ENCODE peak calls at places on chromosome 1, in eight cellular contexts. One of them, this sample, is unnamed.

GRCh38 chr1:35615440-35615839 is 25.9 kb downstream of the PSMB2 start:
- DNase-seq in HepG2: no peak
- DNase-seq in H9: no peak
- DNase-seq in HCT116: no peak
- DNase-seq in GM23338: no peak
- DNase-seq in mesendoderm: peak; percentile 52
- DNase-seq in fibroblast of lung: no peak
- DNase-seq in neural progenitor cell: no peak
- DNase-seq in this sample: no peak

GRCh38 chr1:206699626-206700025 is 14.9 kb downstream of the MAPKAPK2 start:
- DNase-seq in GM23338: no peak
- DNase-seq in mesendoderm: no peak
- DNase-seq in neural progenitor cell: no peak
- DNase-seq in H9: no peak
- DNase-seq in HepG2: peak; percentile 74
- DNase-seq in fibroblast of lung: peak; percentile 78
- DNase-seq in HCT116: no peak
- DNase-seq in this sample: no peak

GRCh38 chr1:175338447-175339135 is 146.0 kb upstream of the KIAA0040 start:
- DNase-seq in H9: peak; percentile 85
- DNase-seq in mesendoderm: peak; percentile 80
- DNase-seq in HepG2: peak; percentile 3
- DNase-seq in HCT116: peak; percentile 42
- DNase-seq in fibroblast of lung: no peak
- DNase-seq in GM23338: peak; percentile 87
- DNase-seq in neural progenitor cell: peak; percentile 73
- DNase-seq in this sample: no peak

GRCh38 chr1:203665986-203666385 is 39.4 kb downstream of the ATP2B4 start:
- DNase-seq in fibroblast of lung: no peak
- DNase-seq in GM23338: no peak
- DNase-seq in mesendoderm: no peak
- DNase-seq in HCT116: no peak
- DNase-seq in HepG2: no peak
- DNase-seq in neural progenitor cell: no peak
- DNase-seq in H9: no peak
- DNase-seq in this sample: no peak

GRCh38 chr1:2023187-2023586 is 4.0 kb downstream of the GABRD start:
- DNase-seq in neural progenitor cell: no peak
- DNase-seq in mesendoderm: no peak
- DNase-seq in fibroblast of lung: no peak
- DNase-seq in HepG2: no peak
- DNase-seq in GM23338: no peak
- DNase-seq in HCT116: no peak
- DNase-seq in H9: no peak
- DNase-seq in this sample: no peak

GRCh38 chr1:10514490-10515235 is 39.9 kb downstream of the PEX14 start:
- DNase-seq in H9: no peak
- DNase-seq in mesendoderm: peak; percentile 82
- DNase-seq in fibroblast of lung: peak; percentile 51
- DNase-seq in neural progenitor cell: peak; percentile 76
- DNase-seq in HCT116: peak; percentile 29
- DNase-seq in GM23338: peak; percentile 83
- DNase-seq in HepG2: peak; percentile 47
- DNase-seq in this sample: peak; percentile 22

GRCh38 chr1:241408170-241408569 is 51.2 kb upstream of the RGS7 start:
- DNase-seq in HCT116: no peak
- DNase-seq in mesendoderm: peak; percentile 61
- DNase-seq in GM23338: peak; percentile 23
- DNase-seq in H9: no peak
- DNase-seq in fibroblast of lung: peak; percentile 54
- DNase-seq in neural progenitor cell: peak; percentile 11
- DNase-seq in HepG2: no peak
- DNase-seq in this sample: no peak

GRCh38 chr1:31593770-31594632 is 17.7 kb downstream of the TINAGL1 start:
- DNase-seq in H9: peak; percentile 88
- DNase-seq in neural progenitor cell: peak; percentile 82
- DNase-seq in GM23338: peak; percentile 94
- DNase-seq in mesendoderm: peak; percentile 87
- DNase-seq in fibroblast of lung: peak; percentile 76
- DNase-seq in HCT116: peak; percentile 68
- DNase-seq in HepG2: peak; percentile 62
- DNase-seq in this sample: peak; percentile 30

GRCh38 chr1:208203127-208203847 is 40.9 kb downstream of the PLXNA2 start:
- DNase-seq in GM23338: no peak
- DNase-seq in H9: no peak
- DNase-seq in fibroblast of lung: peak; percentile 58
- DNase-seq in neural progenitor cell: no peak
- DNase-seq in HCT116: no peak
- DNase-seq in mesendoderm: no peak
- DNase-seq in HepG2: peak; percentile 79
- DNase-seq in this sample: peak; percentile 84

GRCh38 chr1:23953020-23953419 is 6.6 kb upstream of the PNRC2 start:
- DNase-seq in GM23338: no peak
- DNase-seq in HepG2: peak; percentile 53
- DNase-seq in H9: no peak
- DNase-seq in HCT116: no peak
- DNase-seq in mesendoderm: no peak
- DNase-seq in neural progenitor cell: no peak
- DNase-seq in fibroblast of lung: no peak
- DNase-seq in this sample: no peak

GRCh38 chr1:61042679-61043009 is 39.7 kb upstream of the NFIA start:
- DNase-seq in fibroblast of lung: no peak
- DNase-seq in HCT116: no peak
- DNase-seq in HepG2: no peak
- DNase-seq in mesendoderm: no peak
- DNase-seq in H9: no peak
- DNase-seq in GM23338: no peak
- DNase-seq in neural progenitor cell: no peak
- DNase-seq in this sample: no peak
- H3K27ac ChIP-seq in fibroblast of lung: no peak overlapping the region
- H3K27ac ChIP-seq in HCT116: no peak overlapping the region
- H3K27ac ChIP-seq in HepG2: no peak overlapping the region
- H3K27ac ChIP-seq in mesendoderm: no peak overlapping the region
- H3K27ac ChIP-seq in H9: no peak overlapping the region
- H3K27ac ChIP-seq in GM23338: no peak overlapping the region
- H3K27ac ChIP-seq in neural progenitor cell: no peak overlapping the region
- H3K27ac ChIP-seq in this sample: no peak overlapping the region

GRCh38 chr1:43048601-43049011 is 89.9 kb upstream of the SLC2A1 start:
- DNase-seq in neural progenitor cell: no peak
- DNase-seq in GM23338: no peak
- DNase-seq in mesendoderm: peak; percentile 48
- DNase-seq in fibroblast of lung: no peak
- DNase-seq in H9: no peak
- DNase-seq in HepG2: no peak
- DNase-seq in HCT116: no peak
- DNase-seq in this sample: no peak

GRCh38 chr1:43049487-43049886 is 90.8 kb upstream of the SLC2A1 start:
- DNase-seq in HCT116: no peak
- DNase-seq in GM23338: no peak
- DNase-seq in mesendoderm: no peak
- DNase-seq in fibroblast of lung: no peak
- DNase-seq in neural progenitor cell: no peak
- DNase-seq in H9: no peak
- DNase-seq in HepG2: no peak
- DNase-seq in this sample: no peak

GRCh38 chr1:43044572-43045361 is 86.1 kb upstream of the SLC2A1 start:
- DNase-seq in fibroblast of lung: no peak
- DNase-seq in GM23338: no peak
- DNase-seq in HepG2: peak; percentile 84
- DNase-seq in HCT116: no peak
- DNase-seq in H9: no peak
- DNase-seq in mesendoderm: no peak
- DNase-seq in neural progenitor cell: no peak
- DNase-seq in this sample: no peak

GRCh38 chr1:43043695-43044094 is 85.0 kb upstream of the SLC2A1 start:
- DNase-seq in HepG2: no peak
- DNase-seq in HCT116: no peak
- DNase-seq in H9: no peak
- DNase-seq in mesendoderm: no peak
- DNase-seq in neural progenitor cell: no peak
- DNase-seq in fibroblast of lung: no peak
- DNase-seq in GM23338: no peak
- DNase-seq in this sample: no peak

GRCh38 chr1:43047135-43047534 is 88.5 kb upstream of the SLC2A1 start:
- DNase-seq in HepG2: no peak
- DNase-seq in mesendoderm: no peak
- DNase-seq in neural progenitor cell: no peak
- DNase-seq in GM23338: no peak
- DNase-seq in HCT116: no peak
- DNase-seq in H9: no peak
- DNase-seq in fibroblast of lung: no peak
- DNase-seq in this sample: no peak
- H3K27me3 ChIP-seq in HepG2: no peaks in the 10 kb centered on the region
- H3K27me3 ChIP-seq in mesendoderm: no peaks in the 10 kb centered on the region
- H3K27me3 ChIP-seq in neural progenitor cell: no peaks in the 10 kb centered on the region
- H3K27me3 ChIP-seq in GM23338: no peaks in the 10 kb centered on the region
- H3K27me3 ChIP-seq in HCT116: no peaks in the 10 kb centered on the region
- H3K27me3 ChIP-seq in H9: peaks cover 2% of the 10 kb centered on the region
- H3K27me3 ChIP-seq in fibroblast of lung: peaks cover 10% of the 10 kb centered on the region
- H3K27me3 ChIP-seq in this sample: no peaks in the 10 kb centered on the region

GRCh38 chr1:162165528-162165927 is 96.0 kb downstream of the NOS1AP start:
- DNase-seq in HCT116: no peak
- DNase-seq in neural progenitor cell: no peak
- DNase-seq in mesendoderm: no peak
- DNase-seq in HepG2: no peak
- DNase-seq in H9: no peak
- DNase-seq in GM23338: no peak
- DNase-seq in fibroblast of lung: no peak
- DNase-seq in this sample: no peak
- H3K79me2 ChIP-seq in HCT116: no peaks in the 10 kb centered on the region
- H3K79me2 ChIP-seq in neural progenitor cell: peaks cover 60% of the 10 kb centered on the region
- H3K79me2 ChIP-seq in mesendoderm: peaks cover 2% of the 10 kb centered on the region
- H3K79me2 ChIP-seq in HepG2: peaks cover 27% of the 10 kb centered on the region
- H3K79me2 ChIP-seq in H9: no peaks in the 10 kb centered on the region
- H3K79me2 ChIP-seq in GM23338: peaks cover 29% of the 10 kb centered on the region
- H3K79me2 ChIP-seq in fibroblast of lung: no peaks in the 10 kb centered on the region
- H3K79me2 ChIP-seq in this sample: no peaks in the 10 kb centered on the region

GRCh38 chr1:19861842-19862530 is 20.2 kb upstream of the OTUD3 start:
- DNase-seq in neural progenitor cell: no peak
- DNase-seq in mesendoderm: no peak
- DNase-seq in H9: no peak
- DNase-seq in GM23338: no peak
- DNase-seq in fibroblast of lung: no peak
- DNase-seq in HCT116: no peak
- DNase-seq in HepG2: no peak
- DNase-seq in this sample: no peak

GRCh38 chr1:19859876-19860275 is 22.3 kb upstream of the OTUD3 start:
- DNase-seq in HCT116: no peak
- DNase-seq in HepG2: no peak
- DNase-seq in GM23338: no peak
- DNase-seq in fibroblast of lung: no peak
- DNase-seq in H9: no peak
- DNase-seq in mesendoderm: no peak
- DNase-seq in neural progenitor cell: no peak
- DNase-seq in this sample: no peak

GRCh38 chr1:19858894-19859293 is 23.3 kb upstream of the OTUD3 start:
- DNase-seq in HCT116: no peak
- DNase-seq in H9: no peak
- DNase-seq in neural progenitor cell: no peak
- DNase-seq in fibroblast of lung: no peak
- DNase-seq in HepG2: no peak
- DNase-seq in mesendoderm: no peak
- DNase-seq in GM23338: no peak
- DNase-seq in this sample: no peak

GRCh38 chr1:19861034-19861433 is 21.2 kb upstream of the OTUD3 start:
- DNase-seq in HCT116: no peak
- DNase-seq in GM23338: no peak
- DNase-seq in H9: no peak
- DNase-seq in HepG2: no peak
- DNase-seq in fibroblast of lung: no peak
- DNase-seq in mesendoderm: no peak
- DNase-seq in neural progenitor cell: no peak
- DNase-seq in this sample: peak; percentile 70

GRCh38 chr1:19860418-19860817 is 21.8 kb upstream of the OTUD3 start:
- DNase-seq in GM23338: no peak
- DNase-seq in H9: no peak
- DNase-seq in HCT116: no peak
- DNase-seq in mesendoderm: no peak
- DNase-seq in neural progenitor cell: no peak
- DNase-seq in fibroblast of lung: no peak
- DNase-seq in HepG2: no peak
- DNase-seq in this sample: no peak
- H3K27ac ChIP-seq in GM23338: no peak overlapping the region
- H3K27ac ChIP-seq in H9: no peak overlapping the region
- H3K27ac ChIP-seq in HCT116: no peak overlapping the region
- H3K27ac ChIP-seq in mesendoderm: no peak overlapping the region
- H3K27ac ChIP-seq in neural progenitor cell: no peak overlapping the region
- H3K27ac ChIP-seq in fibroblast of lung: no peak overlapping the region
- H3K27ac ChIP-seq in HepG2: no peak overlapping the region
- H3K27ac ChIP-seq in this sample: no peak overlapping the region

This sample was measured in astrocyte.